ENCODE peak calls at places on chromosome 1, in four cellular contexts. S is right lobe of liver, M is mammary epithelial cell, D is cardiac fibroblast. Y is an unnamed sample.
A peak's percentile ranks its signal among the peaks of the same experiment; 100 is the strongest.

GRCh38 chr1:4108741-4109625 is 208.9 kb upstream of the C1orf174 start:
- DNase-seq in S (peak; percentile 33), M (no peak), D (no peak), Y (no peak)

GRCh38 chr1:202286622-202287097 is 55.1 kb downstream of the UBE2T start:
- DNase-seq in S (no peak), M (no peak), D (peak; percentile 6), Y (peak; percentile 63)

GRCh38 chr1:89085781-89086180 is 20.8 kb upstream of the GBP1 start:
- DNase-seq in S (peak; percentile 54), M (peak; percentile 27), D (peak; percentile 71), Y (no peak)

GRCh38 chr1:84021822-84022221 is 22.9 kb upstream of the TTLL7 start:
- DNase-seq in S (no peak), M (no peak), D (no peak), Y (no peak)

GRCh38 chr1:244653439-244654283 is 735 bp downstream of the DESI2 start:
- DNase-seq in S (no peak), M (peak; percentile 29), D (peak; percentile 32), Y (peak; percentile 6)

GRCh38 chr1:199020904-199021303 is 382.1 kb downstream of the PTPRC start:
- DNase-seq in S (no peak), M (no peak), D (no peak), Y (no peak)

GRCh38 chr1:175839678-175840669 is 96.6 kb upstream of the TNR start:
- DNase-seq in S (no peak), M (peak; percentile 31), D (no peak), Y (no peak)

GRCh38 chr1:78607334-78607927 is 12.8 kb upstream of the IFI44L start:
- DNase-seq in S (no peak), M (no peak), D (peak; percentile 70), Y (peak; percentile 64)

GRCh38 chr1:228376651-228377631 is 29.7 kb downstream of the TRIM11 start:
- DNase-seq in S (no peak), M (no peak), D (no peak), Y (no peak)

GRCh38 chr1:167248707-167249642 is 28.3 kb downstream of the POU2F1 start:
- DNase-seq in S (no peak), M (no peak), D (no peak), Y (no peak)

GRCh38 chr1:202086579-202087350 is 36.0 kb upstream of the GPR37L1 start:
- DNase-seq in S (no peak), M (no peak), D (no peak), Y (no peak)

GRCh38 chr1:54547601-54548388 is at the start of gene ACOT11:
- DNase-seq in S (peak; percentile 54), M (no peak), D (peak; percentile 25), Y (peak; percentile 56)
- H3K4me3 ChIP-seq in S (no peak within 1 kb of the TSS), M (no peak within 1 kb of the TSS), D (peak within 1 kb of the TSS; percentile 22), Y (no peak within 1 kb of the TSS)

GRCh38 chr1:243609698-243610097 is 240.3 kb downstream of the AKT3 start:
- DNase-seq in S (no peak), M (no peak), D (no peak), Y (no peak)
- TF ChIP-seq CTCF in S (no peak), M (no peak), D (no peak), Y (no peak)

GRCh38 chr1:161019767-161020572 is 982 bp downstream of the F11R start:
- DNase-seq in S (no peak), M (peak; percentile 95), D (peak; percentile 51), Y (no peak)
- H3K4me3 ChIP-seq in S (peak overlapping the region; percentile 78), M (peak overlapping the region; percentile 68), D (peak overlapping the region; percentile 80), Y (no peak overlapping the region)

GRCh38 chr1:5994713-5995621 is 2.7 kb upstream of the NPHP4 start:
- DNase-seq in S (no peak), M (no peak), D (no peak), Y (no peak)
- TF ChIP-seq CTCF in S (no peak), M (no peak), D (no peak), Y (no peak)

GRCh38 chr1:36400825-36401601 is 3.3 kb upstream of the LSM10 start:
- DNase-seq in S (peak; percentile 75), M (no peak), D (peak; percentile 66), Y (peak; percentile 87)
- H3K4me3 ChIP-seq in S (no peak overlapping the region), M (no peak overlapping the region), D (no peak overlapping the region), Y (peak overlapping the region; percentile 48)

DNA sequence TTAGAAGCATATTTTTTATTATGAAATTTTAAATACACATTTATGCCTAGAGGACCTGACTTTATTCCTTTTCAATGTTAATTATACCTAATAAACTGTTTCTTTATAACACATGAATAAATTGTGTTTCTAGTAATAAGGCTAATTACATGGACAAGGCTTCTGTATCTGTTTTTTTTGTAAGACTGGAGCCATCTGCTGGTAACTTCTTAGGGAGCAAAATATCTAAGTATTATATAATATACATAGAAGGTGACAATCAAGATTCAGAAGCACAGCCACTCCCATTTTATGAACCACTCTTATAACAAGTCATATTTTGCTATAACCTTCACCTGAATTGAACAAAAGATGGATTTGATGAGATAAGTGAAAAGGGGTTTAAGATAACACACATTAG is 84.2 kb downstream of the LBR start:
- DNase-seq in S (no peak), M (no peak), D (peak; percentile 32), Y (peak; percentile 39)
- TF ChIP-seq CTCF in S (peak; percentile 34), M (peak; percentile 12), D (peak; percentile 15), Y (peak; percentile 34)

GRCh38 chr1:226222686-226223085 is 778 bp upstream of the MIXL1 start:
- DNase-seq in S (no peak), M (no peak), D (no peak), Y (no peak)

GRCh38 chr1:226220473-226221189 is 2.8 kb upstream of the MIXL1 start:
- DNase-seq in S (no peak), M (no peak), D (no peak), Y (no peak)

GRCh38 chr1:226226601-226227000 is 3.1 kb downstream of the MIXL1 start:
- DNase-seq in S (no peak), M (no peak), D (no peak), Y (no peak)

GRCh38 chr1:226223786-226224244 is 351 bp downstream of the MIXL1 start:
- DNase-seq in S (no peak), M (no peak), D (no peak), Y (no peak)

GRCh38 chr1:226223157-226223785 is at the start of gene MIXL1:
- DNase-seq in S (no peak), M (no peak), D (no peak), Y (no peak)
- H3K4me3 ChIP-seq in S (peak within 1 kb of the TSS; percentile 28), M (no peak within 1 kb of the TSS), D (peak within 1 kb of the TSS; percentile 50), Y (peak within 1 kb of the TSS; percentile 26)

Y was measured in fibroblast of mammary gland.